ENCODE peak calls at places on chromosome 13, in nine cellular contexts. A is hippocampal formation; I is ELR; H is stimulated activated naive B cell treated with anti-CD40 and anti-IgM and Interleukin-4, amounts not matched to agents 10 μg/mL and 1 μg/mL and 100 μg/mL, for 72 hours; U is choroid plexus epithelial cell; N is caudate nucleus; C is substantia nigra; Z is stimulated activated CD8-positive, alpha-beta memory T cell treated with anti-CD3 and anti-CD28 coated beads, Interleukin-2, amount 100 ng/mL, for 48 hours; J is EL. S is an unnamed sample.

GRCh38 chr13:79225487-79226232 is 180.4 kb downstream of the RBM26 start:
- DNase-seq in A (no peak), I (peak), H (no peak), U (no peak), N (no peak), C (no peak), Z (no peak), J (peak), S (peak)

GRCh38 chr13:36875431-36875830 is 44.6 kb downstream of the SMAD9 start:
- DNase-seq in A (no peak), I (no peak), H (no peak), U (no peak), N (no peak), C (no peak), Z (no peak), J (no peak), S (peak)

GRCh38 chr13:107867701-107868661 is 347.4 kb downstream of the LIG4 start:
- DNase-seq in A (peak), I (peak), H (no peak), U (peak), N (no peak), C (peak), Z (no peak), J (no peak), S (peak)

GRCh38 chr13:97435794-97436193 is 1.8 kb downstream of the RAP2A start:
- DNase-seq in A (no peak), I (peak), H (no peak), U (peak), N (no peak), C (no peak), Z (no peak), J (peak), S (no peak)

GRCh38 chr13:21949818-21950429 is 279.1 kb downstream of the FGF9 start:
- DNase-seq in A (no peak), I (no peak), H (no peak), U (no peak), N (no peak), C (no peak), Z (no peak), J (no peak), S (no peak)

GRCh38 chr13:55570371-55570770 is 1570.3 kb upstream of the PRR20A start:
- DNase-seq in A (no peak), I (no peak), H (no peak), U (no peak), N (no peak), C (no peak), Z (no peak), J (no peak), S (no peak)

GRCh38 chr13:20964904-20965303 is 62.4 kb upstream of the XPO4 start:
- DNase-seq in A (no peak), I (peak), H (no peak), U (peak), N (no peak), C (no peak), Z (no peak), J (no peak), S (peak)

GRCh38 chr13:44609137-44609536 is 33.0 kb upstream of the TSC22D1 start:
- DNase-seq in A (no peak), I (no peak), H (no peak), U (no peak), N (no peak), C (no peak), Z (no peak), J (no peak), S (no peak)

GRCh38 chr13:111029957-111030609 is 85.0 kb upstream of the ARHGEF7 start:
- DNase-seq in A (no peak), I (no peak), H (no peak), U (no peak), N (no peak), C (no peak), Z (no peak), J (no peak), S (no peak)

GRCh38 chr13:35964764-35965163 is 166.4 kb downstream of the DCLK1 start:
- DNase-seq in A (no peak), I (peak), H (no peak), U (peak), N (no peak), C (no peak), Z (no peak), J (peak), S (peak)

GRCh38 chr13:43374621-43375020 is 351.2 kb downstream of the DNAJC15 start:
- DNase-seq in A (no peak), I (no peak), H (no peak), U (peak), N (no peak), C (no peak), Z (no peak), J (peak), S (peak)

GRCh38 chr13:28623782-28624706 is 34.9 kb upstream of the POMP start:
- DNase-seq in A (no peak), I (no peak), H (no peak), U (no peak), N (no peak), C (peak), Z (no peak), J (peak), S (no peak)

GRCh38 chr13:45108716-45109706 is 11.3 kb upstream of the GTF2F2 start:
- DNase-seq in A (no peak), I (peak), H (peak), U (peak), N (no peak), C (no peak), Z (peak), J (peak), S (peak)

GRCh38 chr13:41268764-41269163 is 5.4 kb upstream of the MTRF1 start:
- DNase-seq in A (no peak), I (peak), H (no peak), U (peak), N (no peak), C (no peak), Z (no peak), J (peak), S (peak)

GRCh38 chr13:57123660-57124059 is 17.1 kb upstream of the PRR20A start:
- DNase-seq in A (peak), I (no peak), H (no peak), U (peak), N (no peak), C (no peak), Z (no peak), J (no peak), S (no peak)

GRCh38 chr13:110301606-110302131 is 5.3 kb downstream of the COL4A1 start:
- DNase-seq in A (no peak), I (peak), H (no peak), U (peak), N (no peak), C (no peak), Z (no peak), J (peak), S (peak)

GRCh38 chr13:113655358-113656014 is 2.5 kb downstream of the ATP4B start:
- DNase-seq in A (no peak), I (no peak), H (no peak), U (no peak), N (no peak), C (no peak), Z (no peak), J (no peak), S (peak)

GRCh38 chr13:47211106-47211505 is 314.3 kb upstream of the HTR2A start:
- DNase-seq in A (no peak), I (peak), H (no peak), U (peak), N (no peak), C (no peak), Z (no peak), J (peak), S (peak)

GRCh38 chr13:100275746-100276145 is 186.9 kb downstream of the PCCA start:
- DNase-seq in A (no peak), I (peak), H (no peak), U (no peak), N (no peak), C (no peak), Z (no peak), J (peak), S (no peak)

GRCh38 chr13:42277618-42278276 is 5.8 kb downstream of the AKAP11 start:
- DNase-seq in A (no peak), I (peak), H (no peak), U (no peak), N (no peak), C (no peak), Z (no peak), J (no peak), S (no peak)

GRCh38 chr13:49859568-49859967 is 67.1 kb upstream of the KPNA3 start:
- DNase-seq in A (no peak), I (peak), H (no peak), U (peak), N (no peak), C (no peak), Z (no peak), J (peak), S (peak)

GRCh38 chr13:34166406-34166805 is 348.5 kb downstream of the RFC3 start:
- DNase-seq in A (no peak), I (no peak), H (no peak), U (no peak), N (no peak), C (no peak), Z (no peak), J (no peak), S (no peak)

GRCh38 chr13:39776439-39776838 is 121.0 kb downstream of the COG6 start:
- DNase-seq in A (no peak), I (peak), H (no peak), U (peak), N (no peak), C (no peak), Z (no peak), J (peak), S (peak)

GRCh38 chr13:27006519-27007161 is 165.0 kb downstream of the USP12 start:
- DNase-seq in A (peak), I (peak), H (no peak), U (peak), N (no peak), C (peak), Z (no peak), J (peak), S (peak)

GRCh38 chr13:112205990-112206389 is 139.0 kb downstream of the SOX1 start:
- DNase-seq in A (no peak), I (no peak), H (no peak), U (no peak), N (no peak), C (no peak), Z (no peak), J (no peak), S (no peak)

GRCh38 chr13:45341799-45342584 is 1.0 kb upstream of the TPT1 start:
- DNase-seq in A (no peak), I (peak), H (no peak), U (peak), N (no peak), C (no peak), Z (no peak), J (peak), S (peak)

GRCh38 chr13:39527961-39528720 is 74.9 kb downstream of the LHFPL6 start:
- DNase-seq in A (no peak), I (peak), H (no peak), U (peak), N (no peak), C (no peak), Z (no peak), J (peak), S (peak)

GRCh38 chr13:91664036-91664435 is 265.6 kb downstream of the GPC5 start:
- DNase-seq in A (no peak), I (no peak), H (no peak), U (no peak), N (peak), C (no peak), Z (no peak), J (no peak), S (no peak)

S was measured in kidney tubule cell.